ENCODE peak calls at places on chromosomes 4 and X, in ten cellular contexts. R is RWPE1, V is coronary artery, J is fibroblast of the aortic adventitia, H is AG10803, I is A549, X is endodermal cell, Y is choroid plexus epithelial cell, P is GM13976, E is prostate gland. G is an unnamed sample.

GRCh38 chrX:103817502-103817901 is 14.6 kb downstream of the RAB9B start:
- DNase-seq in R (peak), V (no peak), J (peak), H (no peak), I (peak), X (no peak), Y (peak), P (peak), E (peak), G (peak)

GRCh38 chr4:650461-650860 is 23.6 kb downstream of the ATP5ME start:
- DNase-seq in R (no peak), V (no peak), J (no peak), H (no peak), I (no peak), X (peak), Y (no peak), P (no peak), E (no peak), G (no peak)

GRCh38 chr4:87232241-87232640 is 11.8 kb upstream of the KLHL8 start:
- DNase-seq in R (no peak), V (no peak), J (no peak), H (no peak), I (no peak), X (no peak), Y (no peak), P (no peak), E (no peak), G (no peak)

GRCh38 chr4:36402008-36402758 is 120.8 kb downstream of the DTHD1 start:
- DNase-seq in R (no peak), V (no peak), J (no peak), H (no peak), I (no peak), X (no peak), Y (no peak), P (no peak), E (no peak), G (no peak)

GRCh38 chrX:148771440-148771839 is 271.0 kb downstream of the AFF2 start:
- DNase-seq in R (no peak), V (no peak), J (peak), H (no peak), I (no peak), X (no peak), Y (peak), P (no peak), E (no peak), G (no peak)

GRCh38 chr4:85409251-85409650 is 65.7 kb upstream of the ARHGAP24 start:
- DNase-seq in R (no peak), V (no peak), J (peak), H (no peak), I (no peak), X (no peak), Y (peak), P (no peak), E (no peak), G (no peak)

GRCh38 chr4:23130845-23131244 is 438.1 kb downstream of the GBA3 start:
- DNase-seq in R (no peak), V (no peak), J (no peak), H (no peak), I (peak), X (no peak), Y (no peak), P (no peak), E (no peak), G (no peak)

GRCh38 chr4:7687006-7687405 is 252.3 kb upstream of the PSAPL1 start:
- DNase-seq in R (no peak), V (no peak), J (no peak), H (no peak), I (no peak), X (no peak), Y (no peak), P (no peak), E (no peak), G (no peak)

GRCh38 chr4:8438743-8439142 is 1.8 kb downstream of the ACOX3 start:
- DNase-seq in R (no peak), V (no peak), J (no peak), H (no peak), I (no peak), X (no peak), Y (no peak), P (no peak), E (peak), G (no peak)

GRCh38 chrX:107450823-107451509 is 1.5 kb downstream of the FRMPD3 start:
- DNase-seq in R (no peak), V (no peak), J (no peak), H (no peak), I (peak), X (peak), Y (no peak), P (peak), E (no peak), G (no peak)

GRCh38 chr4:44713125-44713524 is 13.2 kb downstream of the GNPDA2 start:
- DNase-seq in R (no peak), V (no peak), J (no peak), H (no peak), I (no peak), X (no peak), Y (no peak), P (no peak), E (no peak), G (no peak)

GRCh38 chr4:2363056-2363719 is 55.3 kb downstream of the ZFYVE28 start:
- DNase-seq in R (no peak), V (peak), J (peak), H (peak), I (no peak), X (peak), Y (no peak), P (no peak), E (no peak), G (no peak)

GRCh38 chr4:5368426-5368825 is 317.1 kb downstream of the STK32B start:
- DNase-seq in R (no peak), V (no peak), J (no peak), H (no peak), I (no peak), X (no peak), Y (no peak), P (no peak), E (no peak), G (no peak)

GRCh38 chrX:45621356-45622041 is 420.8 kb upstream of the DIPK2B start:
- DNase-seq in R (peak), V (no peak), J (peak), H (peak), I (no peak), X (no peak), Y (peak), P (no peak), E (no peak), G (peak)

GRCh38 chr4:76624271-76624681 is 189.2 kb downstream of the SHROOM3 start:
- DNase-seq in R (no peak), V (peak), J (peak), H (peak), I (peak), X (peak), Y (peak), P (no peak), E (no peak), G (no peak)

GRCh38 chrX:134782796-134783195 is 124.5 kb upstream of the PLAC1 start:
- DNase-seq in R (peak), V (no peak), J (peak), H (peak), I (peak), X (no peak), Y (peak), P (no peak), E (no peak), G (no peak)

GRCh38 chrX:85244411-85245210 is 820 bp downstream of the ZNF711 start:
- DNase-seq in R (peak), V (no peak), J (no peak), H (peak), I (peak), X (peak), Y (peak), P (peak), E (peak), G (peak)

GRCh38 chrX:153226344-153227190 is 47.5 kb downstream of the MAGEA1 start:
- DNase-seq in R (peak), V (no peak), J (peak), H (peak), I (peak), X (peak), Y (peak), P (no peak), E (no peak), G (no peak)

GRCh38 chrX:134733595-134733994 is 75.3 kb upstream of the PLAC1 start:
- DNase-seq in R (no peak), V (no peak), J (no peak), H (no peak), I (no peak), X (no peak), Y (no peak), P (no peak), E (no peak), G (no peak)

DNA sequence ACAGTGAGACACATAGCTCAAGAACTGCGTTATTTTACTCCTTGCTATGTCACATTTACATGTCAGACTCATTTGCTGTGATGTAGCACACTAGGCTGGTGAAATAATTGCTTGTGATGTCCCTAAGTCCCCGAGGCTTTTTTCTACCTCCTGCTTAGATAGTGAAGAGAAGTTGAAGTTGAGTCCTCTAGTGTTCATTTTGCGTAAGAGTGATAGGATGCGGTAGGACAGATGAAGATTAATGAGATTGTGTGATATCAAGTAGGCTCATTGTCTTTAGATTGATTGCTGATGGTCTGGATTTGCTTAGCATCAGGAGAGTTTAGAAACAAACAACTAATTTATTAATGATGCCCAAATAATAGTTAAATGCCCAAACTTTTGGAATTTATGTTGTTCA is 173.6 kb upstream of the NUDT6 start:
- DNase-seq in R (no peak), V (no peak), J (no peak), H (no peak), I (peak), X (no peak), Y (peak), P (no peak), E (no peak), G (no peak)
- TF ChIP-seq CTCF in R (no peak), V (no peak), J (peak), H (peak), I (peak), X (peak), Y (peak), P (no peak), E (no peak), G (no peak)

DNA sequence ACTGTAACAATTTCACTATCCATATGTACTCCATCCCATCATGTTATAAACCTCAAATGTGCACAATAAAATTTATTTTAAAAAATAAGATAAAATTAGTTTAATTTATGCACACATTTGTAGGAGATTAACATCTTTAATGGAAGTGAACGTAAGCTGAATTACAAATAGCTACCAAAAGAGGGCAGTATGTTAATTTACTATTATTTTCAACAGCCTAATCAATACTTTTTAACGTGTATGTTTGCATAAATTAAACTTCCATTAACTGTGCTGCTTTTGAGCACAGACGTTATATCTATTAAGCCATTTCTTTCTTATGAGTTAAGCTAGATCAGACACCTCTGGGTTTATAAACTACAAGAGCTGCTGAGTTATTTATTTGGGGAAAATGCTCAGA is 56.5 kb upstream of the PHKA2 start:
- DNase-seq in R (no peak), V (no peak), J (peak), H (no peak), I (no peak), X (no peak), Y (no peak), P (no peak), E (no peak), G (no peak)
- TF ChIP-seq CTCF in R (no peak), V (no peak), J (peak), H (peak), I (peak), X (peak), Y (peak), P (no peak), E (no peak), G (no peak)

GRCh38 chrX:66203114-66203513 is 39.1 kb downstream of the HEPH start:
- DNase-seq in R (no peak), V (no peak), J (no peak), H (no peak), I (no peak), X (no peak), Y (no peak), P (no peak), E (no peak), G (no peak)

GRCh38 chrX:66200050-66200664 is 36.1 kb downstream of the HEPH start:
- DNase-seq in R (no peak), V (no peak), J (peak), H (no peak), I (peak), X (no peak), Y (no peak), P (no peak), E (no peak), G (no peak)

GRCh38 chrX:66200855-66201795 is 37.1 kb downstream of the HEPH start:
- DNase-seq in R (no peak), V (no peak), J (peak), H (peak), I (peak), X (no peak), Y (peak), P (peak), E (no peak), G (no peak)
- TF ChIP-seq CTCF in R (peak), V (peak), J (peak), H (peak), I (no peak), X (peak), Y (no peak), P (no peak), E (no peak), G (no peak)

GRCh38 chrX:115344885-115345653 is 55.6 kb downstream of the LUZP4 start:
- DNase-seq in R (peak), V (peak), J (peak), H (peak), I (peak), X (peak), Y (peak), P (no peak), E (peak), G (no peak)
- TF ChIP-seq CTCF in R (no peak), V (no peak), J (no peak), H (peak), I (no peak), X (no peak), Y (peak), P (no peak), E (no peak), G (no peak)

DNA sequence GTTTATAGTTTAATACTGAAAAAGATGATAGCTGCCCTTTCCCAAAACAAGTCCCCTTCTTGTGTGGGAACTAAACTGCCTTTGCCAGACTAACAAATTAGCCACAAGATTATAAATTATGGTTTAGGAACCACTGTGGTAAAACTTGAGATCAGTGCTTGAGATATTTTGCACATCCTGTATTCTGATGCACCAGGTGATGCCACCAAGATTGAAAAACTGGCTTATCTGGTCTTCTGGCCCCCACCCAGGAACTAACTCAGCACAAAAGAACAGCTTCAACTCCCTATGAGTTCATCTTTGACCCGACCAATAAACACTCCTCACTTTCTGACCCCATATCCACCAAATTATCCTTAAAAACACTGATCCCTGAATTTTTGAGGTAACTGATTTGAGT is 36.7 kb upstream of the EFNB1 start:
- DNase-seq in R (no peak), V (no peak), J (no peak), H (no peak), I (no peak), X (no peak), Y (no peak), P (no peak), E (no peak), G (no peak)
- TF ChIP-seq CTCF in R (no peak), V (no peak), J (no peak), H (no peak), I (no peak), X (no peak), Y (no peak), P (no peak), E (no peak), G (no peak)

GRCh38 chrX:141467442-141467841 is 117.1 kb downstream of the SPANXA1 start:
- DNase-seq in R (no peak), V (no peak), J (no peak), H (no peak), I (peak), X (peak), Y (peak), P (no peak), E (no peak), G (no peak)
- TF ChIP-seq CTCF in R (no peak), V (no peak), J (no peak), H (no peak), I (no peak), X (peak), Y (peak), P (no peak), E (no peak), G (no peak)

DNA sequence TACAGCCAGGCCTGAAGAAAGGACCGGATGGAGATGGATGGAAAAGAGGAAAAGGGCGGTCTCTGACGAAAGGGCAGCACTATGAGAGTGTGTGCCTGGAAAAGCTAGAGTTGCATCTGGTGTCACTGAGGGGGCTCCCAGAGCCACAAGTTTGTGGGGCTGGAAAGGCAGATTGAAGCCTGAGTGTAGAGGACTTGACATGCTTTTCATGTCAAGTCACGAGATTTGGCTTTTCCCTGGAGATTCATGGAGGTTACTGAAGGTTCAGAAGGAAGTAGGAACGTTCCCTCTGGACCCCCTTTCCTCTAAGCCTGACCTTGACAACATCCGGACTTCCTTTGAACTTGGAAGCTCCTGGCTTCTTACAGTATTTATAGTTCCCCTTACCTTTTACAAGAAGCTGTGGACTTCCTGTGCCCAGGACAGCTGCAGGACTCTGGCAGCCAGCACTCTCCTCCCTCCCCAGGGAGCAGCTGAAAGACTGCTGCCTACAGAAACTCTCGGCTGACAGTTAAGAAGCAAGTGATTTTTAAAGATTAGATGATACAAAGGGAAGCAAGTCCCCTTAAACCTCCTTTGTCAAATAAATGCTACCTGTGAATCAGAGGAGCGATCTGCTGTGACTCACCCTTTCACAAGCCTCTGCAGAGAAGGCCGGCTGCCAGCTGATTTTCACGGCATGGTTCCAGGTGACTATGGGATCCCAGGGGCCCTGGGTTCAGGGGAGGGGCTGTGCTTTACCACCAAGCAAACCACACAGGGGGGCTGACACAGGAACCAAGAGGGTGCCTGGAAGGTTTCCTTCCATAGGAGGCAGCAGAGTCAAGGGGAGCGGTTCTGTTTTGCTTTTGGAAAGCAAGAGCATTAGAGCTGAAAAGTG is 72.9 kb upstream of the STIM2 start:
- DNase-seq in R (peak), V (no peak), J (peak), H (peak), I (peak), X (peak), Y (peak), P (no peak), E (peak), G (no peak)
- TF ChIP-seq CTCF in R (no peak), V (no peak), J (peak), H (peak), I (no peak), X (peak), Y (peak), P (peak), E (no peak), G (no peak)